ENCODE peak calls at places on chromosomes 11 and 22, in four cellular contexts. U, K, R and Y are unnamed samples.

GRCh38 chr11:47332791-47333525 is 19.5 kb downstream of the MYBPC3 start:
- DNase-seq in U (no peak), K (no peak), R (no peak), Y (no peak)

GRCh38 chr22:32199961-32200360 is 4.9 kb downstream of the RFPL2 start:
- DNase-seq in U (no peak), K (no peak), R (no peak), Y (no peak)

GRCh38 chr22:45784357-45785277 is 113.0 kb downstream of the ATXN10 start:
- DNase-seq in U (no peak), K (no peak), R (no peak), Y (no peak)

GRCh38 chr11:11592146-11592684 is 29.6 kb downstream of the GALNT18 start:
- DNase-seq in U (no peak), K (no peak), R (no peak), Y (no peak)

GRCh38 chr11:97022942-97023341 is 633.1 kb downstream of the JRKL start:
- DNase-seq in U (no peak), K (no peak), R (no peak), Y (no peak)

GRCh38 chr22:29195118-29195963 is 10.4 kb upstream of the EMID1 start:
- DNase-seq in U (no peak), K (no peak), R (peak), Y (no peak)

GRCh38 chr11:66330931-66331330 is 5.3 kb downstream of the RIN1 start:
- DNase-seq in U (no peak), K (no peak), R (peak), Y (no peak)

GRCh38 chr11:64858467-64859401 is 14.3 kb upstream of the CDC42BPG start:
- DNase-seq in U (peak), K (no peak), R (no peak), Y (peak)

GRCh38 chr11:119650251-119650650 is 78.7 kb downstream of the NECTIN1 start:
- DNase-seq in U (no peak), K (no peak), R (no peak), Y (no peak)

GRCh38 chr11:112294688-112295340 is 34.2 kb upstream of the PLET1 start:
- DNase-seq in U (no peak), K (no peak), R (no peak), Y (no peak)

GRCh38 chr11:70900540-70900939 is 351.8 kb downstream of the SHANK2 start:
- DNase-seq in U (no peak), K (no peak), R (no peak), Y (no peak)

GRCh38 chr22:44567846-44568493 is 69.9 kb upstream of the RTL6 start:
- DNase-seq in U (peak), K (no peak), R (peak), Y (peak)

GRCh38 chr11:107999759-108000455 is 8.8 kb upstream of the CUL5 start:
- DNase-seq in U (peak), K (no peak), R (no peak), Y (peak)

GRCh38 chr22:43293259-43293658 is 49.9 kb downstream of the SCUBE1 start:
- DNase-seq in U (no peak), K (peak), R (no peak), Y (no peak)

GRCh38 chr11:29751618-29752017 is 265.2 kb downstream of the KCNA4 start:
- DNase-seq in U (no peak), K (no peak), R (no peak), Y (no peak)

GRCh38 chr11:27464155-27464759 is 8.3 kb downstream of the LGR4 start:
- DNase-seq in U (no peak), K (no peak), R (no peak), Y (no peak)

GRCh38 chr22:32476286-32476685 is 1.7 kb downstream of the FBXO7 start:
- DNase-seq in U (no peak), K (no peak), R (no peak), Y (no peak)

GRCh38 chr22:36136988-36137387 is 23.6 kb downstream of the APOL3 start:
- DNase-seq in U (no peak), K (no peak), R (no peak), Y (no peak)

GRCh38 chr11:128283445-128283844 is 303.9 kb downstream of the ETS1 start:
- DNase-seq in U (no peak), K (no peak), R (no peak), Y (no peak)

GRCh38 chr22:26393929-26394328 is 35.1 kb upstream of the ASPHD2 start:
- DNase-seq in U (no peak), K (no peak), R (no peak), Y (no peak)

GRCh38 chr22:39527481-39527961 is 5.0 kb downstream of the RPS19BP1 start:
- DNase-seq in U (no peak), K (peak), R (no peak), Y (no peak)